ENCODE peak calls at places on chromosomes 7 and 10, in eight cellular contexts. V, C, H, U, B, Q, K and S are unnamed samples.

GRCh38 chr10:69580435-69580834 is 7.2 kb upstream of the NEUROG3 start:
- DNase-seq in V (no peak), C (no peak), H (no peak), U (no peak), B (no peak), Q (no peak), K (no peak), S (no peak)

GRCh38 chr10:3728563-3728962 is 56.4 kb downstream of the KLF6 start:
- DNase-seq in V (no peak), C (no peak), H (no peak), U (no peak), B (no peak), Q (no peak), K (no peak), S (no peak)

GRCh38 chr7:151440799-151441443 is 980 bp upstream of the CRYGN start:
- DNase-seq in V (no peak), C (no peak), H (no peak), U (no peak), B (no peak), Q (no peak), K (no peak), S (no peak)

GRCh38 chr7:85262891-85263290 is 76.0 kb upstream of the SEMA3D start:
- DNase-seq in V (no peak), C (no peak), H (no peak), U (no peak), B (no peak), Q (no peak), K (no peak), S (no peak)

GRCh38 chr7:93147358-93147757 is 827 bp downstream of the SAMD9L start:
- DNase-seq in V (peak), C (peak), H (peak), U (no peak), B (peak), Q (no peak), K (peak), S (no peak)

GRCh38 chr7:7251742-7252141 is 69.4 kb downstream of the C1GALT1 start:
- DNase-seq in V (no peak), C (no peak), H (no peak), U (no peak), B (no peak), Q (no peak), K (no peak), S (no peak)

GRCh38 chr7:7221602-7222038 is 39.3 kb downstream of the C1GALT1 start:
- DNase-seq in V (no peak), C (no peak), H (no peak), U (peak), B (peak), Q (no peak), K (no peak), S (no peak)

GRCh38 chr7:130994378-130995115 is 260.5 kb upstream of the KLF14 start:
- DNase-seq in V (no peak), C (no peak), H (peak), U (no peak), B (peak), Q (no peak), K (peak), S (no peak)

GRCh38 chr7:48366096-48366495 is 194.8 kb downstream of the ABCA13 start:
- DNase-seq in V (no peak), C (no peak), H (no peak), U (no peak), B (no peak), Q (no peak), K (no peak), S (no peak)

GRCh38 chr7:132771301-132771730 is 195.0 kb upstream of the PLXNA4 start:
- DNase-seq in V (peak), C (peak), H (no peak), U (no peak), B (no peak), Q (no peak), K (no peak), S (no peak)

GRCh38 chr7:15113752-15114151 is 211.2 kb upstream of the DGKB start:
- DNase-seq in V (no peak), C (no peak), H (no peak), U (no peak), B (no peak), Q (no peak), K (no peak), S (no peak)

GRCh38 chr10:45557275-45557905 is 115.2 kb downstream of the ZFAND4 start:
- DNase-seq in V (peak), C (peak), H (no peak), U (no peak), B (no peak), Q (no peak), K (no peak), S (peak)

GRCh38 chr7:1055084-1055450 is 10.7 kb downstream of the GPR146 start:
- DNase-seq in V (peak), C (peak), H (peak), U (peak), B (no peak), Q (no peak), K (peak), S (no peak)

GRCh38 chr7:150368884-150369739 is 490 bp downstream of the REPIN1 start:
- DNase-seq in V (peak), C (peak), H (no peak), U (peak), B (peak), Q (peak), K (peak), S (peak)

GRCh38 chr7:50265968-50266694 is 38.4 kb upstream of the IKZF1 start:
- DNase-seq in V (no peak), C (peak), H (no peak), U (no peak), B (no peak), Q (no peak), K (no peak), S (no peak)

GRCh38 chr10:127921751-127922140 is 14.8 kb downstream of the PTPRE start:
- DNase-seq in V (no peak), C (no peak), H (no peak), U (no peak), B (no peak), Q (no peak), K (no peak), S (no peak)